ENCODE peak calls at places on chromosomes 4 and X, in seven cellular contexts. D, B, I, X, G, N and Z are unnamed samples.

GRCh38 chrX:53089224-53089842 is 4.6 kb upstream of the KANTR start:
- DNase-seq in D (no peak), B (no peak), I (peak; percentile 83), X (peak; percentile 44), G (no peak), N (peak; percentile 44), Z (no peak)

GRCh38 chr4:13386405-13387107 is 97.6 kb downstream of the RAB28 start:
- DNase-seq in D (no peak), B (no peak), I (no peak), X (no peak), G (no peak), N (no peak), Z (no peak)

GRCh38 chr4:74886490-74886889 is 46.4 kb upstream of the PARM1 start:
- DNase-seq in D (no peak), B (no peak), I (no peak), X (no peak), G (no peak), N (no peak), Z (peak; percentile 83)

GRCh38 chr4:36138221-36138620 is 106.1 kb downstream of the ARAP2 start:
- DNase-seq in D (no peak), B (no peak), I (no peak), X (no peak), G (no peak), N (no peak), Z (peak; percentile 17)

GRCh38 chrX:136192839-136193414 is 45.6 kb downstream of the FHL1 start:
- DNase-seq in D (no peak), B (no peak), I (no peak), X (no peak), G (no peak), N (no peak), Z (no peak)

GRCh38 chrX:29071525-29071924 is 484.3 kb downstream of the IL1RAPL1 start:
- DNase-seq in D (no peak), B (no peak), I (no peak), X (no peak), G (no peak), N (no peak), Z (no peak)

GRCh38 chr4:158896459-158897238 is 127.8 kb downstream of the FNIP2 start:
- DNase-seq in D (no peak), B (no peak), I (no peak), X (no peak), G (no peak), N (no peak), Z (no peak)

GRCh38 chr4:145231906-145232700 is 51.7 kb upstream of the OTUD4 start:
- DNase-seq in D (no peak), B (no peak), I (no peak), X (no peak), G (no peak), N (no peak), Z (no peak)

GRCh38 chr4:4338201-4338600 is 48.1 kb downstream of the ZBTB49 start:
- DNase-seq in D (no peak), B (no peak), I (no peak), X (no peak), G (no peak), N (no peak), Z (no peak)

GRCh38 chrX:17798921-17799320 is 61.6 kb downstream of the SCML1 start:
- DNase-seq in D (no peak), B (no peak), I (no peak), X (no peak), G (no peak), N (no peak), Z (no peak)